ENCODE peak calls at places on chromosome 9, in seven cellular contexts. E, J, K, T, S, H and G are unnamed samples.

GRCh38 chr9:76616780-76617179 is 147.5 kb upstream of the PCA3 start:
- DNase-seq in S (no peak), K (no peak), J (no peak), E (no peak), H (no peak), T (no peak), G (no peak)

GRCh38 chr9:87612536-87612935 is 113.4 kb upstream of the CTSL start:
- DNase-seq in T (no peak), E (no peak), K (no peak), S (no peak), H (no peak), J (no peak), G (no peak)

GRCh38 chr9:117487555-117488175 is 72.8 kb upstream of the ASTN2 start:
- DNase-seq in J (peak), T (peak), S (no peak), H (peak), E (peak), K (peak), G (peak)

GRCh38 chr9:87725356-87725899 is 491 bp upstream of the CTSL start:
- DNase-seq in S (no peak), T (peak), H (no peak), J (no peak), E (no peak), K (no peak), G (no peak)

GRCh38 chr9:29213374-29214161 is 1640.3 kb upstream of the C9orf72 start:
- DNase-seq in J (no peak), H (no peak), K (peak), S (no peak), E (no peak), T (no peak), G (no peak)

GRCh38 chr9:130896233-130897012 is at the start of gene QRFP:
- DNase-seq in S (no peak), T (no peak), K (peak), E (peak), H (no peak), J (no peak), G (no peak)

GRCh38 chr9:114230068-114230467 is 74.7 kb downstream of the COL27A1 start:
- DNase-seq in J (no peak), E (no peak), S (no peak), K (no peak), H (no peak), T (no peak), G (no peak)

GRCh38 chr9:89781838-89782237 is 177.0 kb downstream of the GADD45G start:
- DNase-seq in H (no peak), E (no peak), K (no peak), J (no peak), S (no peak), T (no peak), G (no peak)

GRCh38 chr9:127390563-127390962 is 6.4 kb upstream of the SLC2A8 start:
- DNase-seq in K (no peak), H (no peak), S (no peak), T (no peak), J (peak), E (no peak), G (no peak)

GRCh38 chr9:104748359-104749031 is 1.0 kb downstream of the NIPSNAP3A start:
- DNase-seq in E (no peak), J (no peak), T (no peak), H (peak), K (no peak), S (no peak), G (peak)

GRCh38 chr9:121778252-121779225 is 127.1 kb downstream of the DAB2IP start:
- DNase-seq in E (no peak), S (no peak), T (no peak), K (peak), J (no peak), H (no peak), G (peak)

GRCh38 chr9:134373269-134373668 is 47.0 kb downstream of the RXRA start:
- DNase-seq in K (no peak), J (no peak), H (no peak), T (no peak), E (no peak), S (no peak), G (no peak)
- TF ChIP-seq CTCF in K (no peak), J (no peak), H (no peak), T (no peak), E (no peak), S (no peak), G (no peak)

GRCh38 chr9:69759478-69760277 is at the start of gene PTAR1:
- DNase-seq in J (peak), H (peak), E (peak), T (peak), S (peak), K (peak), G (peak)

GRCh38 chr9:69758981-69759477 is 782 bp downstream of the PTAR1 start:
- DNase-seq in E (no peak), T (no peak), J (no peak), H (peak), K (no peak), S (no peak), G (peak)

GRCh38 chr9:69758001-69758730 is 1.6 kb downstream of the PTAR1 start:
- DNase-seq in K (no peak), E (no peak), T (no peak), H (peak), J (no peak), S (no peak), G (peak)

GRCh38 chr9:69760278-69760610 is 433 bp upstream of the PTAR1 start:
- DNase-seq in E (no peak), S (no peak), H (no peak), T (no peak), J (no peak), K (no peak), G (no peak)

DNA sequence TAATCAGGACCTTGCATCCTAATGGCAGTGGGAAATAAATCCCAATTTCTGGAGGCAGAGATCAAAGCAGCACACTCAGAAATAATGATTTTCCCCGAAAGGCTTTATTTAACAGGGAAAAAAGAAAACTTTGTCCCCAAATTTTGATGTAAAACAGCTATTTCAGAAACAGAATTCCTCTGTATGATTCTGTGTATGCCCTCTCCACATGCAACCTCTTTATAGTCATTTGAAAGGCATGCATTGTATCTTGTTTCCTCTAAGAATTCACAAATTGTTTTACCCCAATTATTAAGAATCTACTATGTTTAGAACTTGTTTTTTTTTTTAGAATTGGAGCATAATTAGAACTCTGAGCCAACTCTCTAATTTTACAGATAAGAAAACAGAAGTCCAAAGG is 2.7 kb upstream of the PTAR1 start:
- DNase-seq in K (no peak), E (no peak), H (no peak), J (no peak), T (no peak), S (no peak), G (peak)
- H3K4me3 ChIP-seq in K (no peak), E (no peak), H (no peak), J (no peak), T (no peak), S (no peak), G (no peak)

DNA sequence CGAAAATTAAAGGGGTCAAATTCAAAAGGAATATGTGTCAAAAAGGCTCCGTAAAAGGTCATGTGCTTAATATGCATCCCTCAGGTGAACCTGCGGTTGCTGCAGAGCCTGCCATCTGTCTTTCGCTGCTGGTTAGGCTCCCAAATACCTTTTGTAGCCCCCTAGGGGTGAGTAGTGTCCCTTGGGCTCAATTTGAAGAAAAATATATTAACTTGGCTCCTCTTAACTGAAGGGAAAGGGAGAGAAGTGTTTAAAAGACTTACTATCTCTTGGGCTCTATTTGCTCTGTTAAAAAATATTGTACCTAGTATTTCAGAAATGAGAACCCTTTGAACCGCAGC is 176.5 kb upstream of the ADAMTSL1 start:
- DNase-seq in E (no peak), J (no peak), S (no peak), H (no peak), K (no peak), T (no peak), G (no peak)
- TF ChIP-seq CTCF in E (no peak), J (no peak), S (peak), H (peak), K (no peak), T (no peak), G (peak)

DNA sequence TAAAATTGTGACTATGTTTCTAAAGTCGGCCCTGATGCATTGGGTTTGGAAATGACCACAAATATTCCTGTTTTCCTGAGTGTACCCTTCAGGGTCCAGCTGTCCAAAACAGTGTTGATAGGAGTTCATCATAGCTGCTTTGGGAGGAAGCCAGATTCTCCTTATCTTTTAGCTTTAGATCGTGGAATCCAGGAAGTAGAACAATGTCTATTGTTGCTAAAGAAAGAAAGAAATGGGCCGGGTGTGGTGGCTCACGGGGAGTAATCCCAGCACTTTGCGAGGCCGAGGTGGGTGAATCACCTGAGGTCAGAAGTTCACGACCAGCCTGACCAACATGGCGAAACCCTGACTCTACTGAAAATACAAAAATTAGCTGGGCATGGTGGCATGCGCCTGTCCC is 9.5 kb downstream of the CAVIN4 start:
- DNase-seq in K (no peak), H (no peak), S (peak), T (no peak), E (no peak), J (no peak), G (peak)
- H3K4me3 ChIP-seq in K (no peak), H (no peak), S (no peak), T (no peak), E (no peak), J (no peak), G (no peak)

DNA sequence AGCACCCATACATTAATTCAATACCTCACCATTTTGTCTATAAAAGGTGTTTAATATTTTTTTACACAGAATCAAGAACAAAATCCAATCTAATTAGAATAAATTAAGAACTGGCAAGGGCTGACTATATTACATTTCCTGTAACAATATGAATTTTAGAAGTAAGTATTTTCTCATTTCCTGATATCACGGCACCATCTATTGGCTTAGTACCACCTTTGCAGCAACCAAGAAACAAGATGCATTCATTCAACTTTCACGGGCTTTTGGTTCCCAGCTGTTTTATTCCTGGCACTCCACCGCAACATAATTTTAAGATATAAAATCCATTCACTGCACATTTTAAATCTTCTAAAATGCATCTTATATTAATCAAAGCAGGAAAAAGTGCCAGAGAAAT is 20.6 kb downstream of the PSMB7 start:
- DNase-seq in T (no peak), E (no peak), H (no peak), S (no peak), J (no peak), K (no peak), G (no peak)
- TF ChIP-seq CTCF in T (no peak), E (no peak), H (peak), S (peak), J (no peak), K (peak), G (no peak)

DNA sequence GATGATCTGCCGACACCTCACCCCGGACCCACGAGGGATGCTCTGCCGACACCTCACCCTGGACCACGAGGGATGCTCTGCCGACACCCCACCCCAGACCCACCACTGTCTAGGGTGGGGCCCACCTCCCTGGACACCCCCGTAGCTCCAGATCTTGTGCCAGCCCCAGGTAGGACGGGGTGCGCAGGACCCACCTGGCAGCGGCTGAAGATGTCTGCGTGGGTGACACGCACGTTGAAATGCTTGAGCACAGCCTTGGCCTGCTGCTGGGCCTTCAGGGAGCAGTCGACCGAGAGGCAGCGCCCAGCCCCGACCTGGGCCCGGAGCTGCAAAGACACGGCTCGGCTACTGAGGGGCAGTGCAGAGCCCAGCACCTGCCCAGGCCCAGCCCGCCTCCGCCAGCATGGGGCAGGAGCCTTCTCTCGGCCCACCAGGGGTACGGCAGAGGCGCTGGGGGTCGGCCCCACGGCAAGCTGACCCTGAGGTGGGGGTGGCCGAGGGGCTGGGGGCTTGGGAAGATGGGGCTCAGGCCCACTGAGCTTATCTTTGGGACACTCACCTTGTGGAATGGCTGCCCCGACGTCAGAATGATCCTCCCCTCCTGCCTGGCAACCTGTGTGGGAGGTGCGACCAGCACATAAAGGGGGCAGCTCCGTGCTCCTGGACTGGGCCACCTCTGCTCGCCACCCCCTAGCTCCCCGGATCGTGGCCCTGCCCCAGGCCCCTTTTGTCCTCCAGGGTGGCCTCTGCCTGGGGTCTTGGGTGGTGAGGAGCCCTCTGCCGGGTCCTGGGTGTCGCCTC is 21.7 kb upstream of the NRARP start:
- DNase-seq in S (no peak), J (no peak), T (no peak), E (no peak), K (no peak), H (no peak), G (no peak)
- H3K4me3 ChIP-seq in S (no peak), J (no peak), T (no peak), E (no peak), K (no peak), H (no peak), G (no peak)

DNA sequence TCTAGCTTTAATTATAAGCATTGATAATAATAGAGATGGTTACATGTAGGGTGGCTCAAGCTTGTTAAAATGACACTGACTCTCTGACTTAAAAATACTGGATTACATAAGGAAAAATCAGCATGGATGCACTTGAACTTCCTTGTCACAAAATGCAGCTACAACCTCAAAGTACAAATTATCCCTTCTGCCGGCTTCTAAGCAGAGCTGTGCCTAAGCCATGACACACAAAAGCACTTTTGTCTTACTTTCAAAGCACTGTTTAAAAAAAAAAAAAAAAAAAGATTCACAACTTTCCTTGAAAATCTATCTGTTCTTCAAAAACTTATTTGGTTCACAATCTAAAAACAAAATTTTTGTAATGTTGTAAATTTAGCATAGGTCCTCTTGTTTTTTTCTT is 36.4 kb upstream of the ZFAND5 start:
- DNase-seq in K (no peak), E (no peak), S (no peak), J (no peak), T (no peak), H (no peak), G (no peak)
- TF ChIP-seq CTCF in K (no peak), E (no peak), S (no peak), J (no peak), T (no peak), H (no peak), G (no peak)

DNA sequence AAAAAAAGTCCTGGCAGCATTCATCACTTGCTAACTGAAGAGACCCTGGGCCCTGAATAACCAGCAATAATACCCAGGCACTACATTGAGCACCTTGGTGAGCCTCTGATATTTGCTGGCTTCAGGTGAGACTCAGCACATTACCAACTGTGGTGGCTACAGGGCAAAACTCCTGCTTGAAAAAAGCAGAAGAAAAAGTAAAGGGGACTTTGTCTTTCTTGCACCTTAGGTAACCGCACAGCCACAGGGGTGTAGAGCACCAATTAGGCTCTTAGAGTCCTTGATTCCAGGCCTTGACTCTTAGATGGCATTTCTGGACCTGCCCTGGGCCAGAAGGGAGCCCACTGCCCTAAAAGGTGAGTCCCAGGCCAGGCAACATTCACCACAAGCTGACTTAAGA is 269.5 kb downstream of the AUH start:
- DNase-seq in E (no peak), J (no peak), K (no peak), S (no peak), H (no peak), T (no peak), G (no peak)
- H3K4me3 ChIP-seq in E (no peak), J (no peak), K (no peak), S (no peak), H (no peak), T (no peak), G (no peak)